ENCODE peak calls at places on chromosome 13, in five cellular contexts. One of them, this sample, is unnamed.

GRCh38 chr13:86563308-86563707 is 764.1 kb upstream of the SLITRK6 start:
- DNase-seq in stomach: no peak
- DNase-seq in IMR-90: peak; percentile 75
- DNase-seq in neural progenitor cell: no peak
- DNase-seq in tibial nerve: no peak
- DNase-seq in this sample: no peak

GRCh38 chr13:99281811-99282263 is 23.7 kb upstream of the GPR18 start:
- DNase-seq in stomach: peak; percentile 51
- DNase-seq in IMR-90: no peak
- DNase-seq in neural progenitor cell: no peak
- DNase-seq in tibial nerve: peak; percentile 76
- DNase-seq in this sample: no peak

GRCh38 chr13:109156181-109156935 is 526.9 kb downstream of the MYO16 start:
- DNase-seq in stomach: no peak
- DNase-seq in IMR-90: peak; percentile 86
- DNase-seq in neural progenitor cell: no peak
- DNase-seq in tibial nerve: no peak
- DNase-seq in this sample: no peak

GRCh38 chr13:111280666-111281577 is 39.5 kb upstream of the TEX29 start:
- DNase-seq in stomach: no peak
- DNase-seq in IMR-90: peak; percentile 86
- DNase-seq in neural progenitor cell: no peak
- DNase-seq in tibial nerve: no peak
- DNase-seq in this sample: no peak

GRCh38 chr13:77584111-77584510 is 48.6 kb downstream of the SCEL start:
- DNase-seq in stomach: no peak
- DNase-seq in IMR-90: no peak
- DNase-seq in neural progenitor cell: no peak
- DNase-seq in tibial nerve: no peak
- DNase-seq in this sample: no peak

GRCh38 chr13:48144413-48145035 is 49.6 kb upstream of the MED4 start:
- DNase-seq in stomach: no peak
- DNase-seq in IMR-90: peak; percentile 45
- DNase-seq in neural progenitor cell: no peak
- DNase-seq in tibial nerve: no peak
- DNase-seq in this sample: peak; percentile 92

GRCh38 chr13:75656590-75656989 is 20.5 kb downstream of the LMO7 start:
- DNase-seq in stomach: no peak
- DNase-seq in IMR-90: peak; percentile 39
- DNase-seq in neural progenitor cell: no peak
- DNase-seq in tibial nerve: no peak
- DNase-seq in this sample: peak; percentile 31

GRCh38 chr13:114319441-114319871 is 5.2 kb downstream of the CHAMP1 start:
- DNase-seq in stomach: no peak
- DNase-seq in IMR-90: peak; percentile 93
- DNase-seq in neural progenitor cell: no peak
- DNase-seq in tibial nerve: no peak
- DNase-seq in this sample: no peak

GRCh38 chr13:25660996-25661395 is 289.2 kb downstream of the ATP8A2 start:
- DNase-seq in stomach: no peak
- DNase-seq in IMR-90: no peak
- DNase-seq in neural progenitor cell: no peak
- DNase-seq in tibial nerve: no peak
- DNase-seq in this sample: no peak

GRCh38 chr13:95656386-95657015 is 12.0 kb upstream of the DZIP1 start:
- DNase-seq in stomach: no peak
- DNase-seq in IMR-90: no peak
- DNase-seq in neural progenitor cell: no peak
- DNase-seq in tibial nerve: no peak
- DNase-seq in this sample: no peak

GRCh38 chr13:36736119-36736726 is 62.4 kb downstream of the SERTM1 start:
- DNase-seq in stomach: peak; percentile 45
- DNase-seq in IMR-90: peak; percentile 62
- DNase-seq in neural progenitor cell: peak; percentile 74
- DNase-seq in tibial nerve: peak; percentile 64
- DNase-seq in this sample: peak; percentile 80

GRCh38 chr13:29918845-29919244 is 68.4 kb upstream of the UBL3 start:
- DNase-seq in stomach: peak; percentile 81
- DNase-seq in IMR-90: peak; percentile 92
- DNase-seq in neural progenitor cell: no peak
- DNase-seq in tibial nerve: no peak
- DNase-seq in this sample: no peak

GRCh38 chr13:110826861-110827672 is 87.8 kb downstream of the ANKRD10 start:
- DNase-seq in stomach: peak; percentile 32
- DNase-seq in IMR-90: no peak
- DNase-seq in neural progenitor cell: no peak
- DNase-seq in tibial nerve: no peak
- DNase-seq in this sample: no peak

GRCh38 chr13:97282705-97283104 is 60.6 kb downstream of the MBNL2 start:
- DNase-seq in stomach: no peak
- DNase-seq in IMR-90: no peak
- DNase-seq in neural progenitor cell: no peak
- DNase-seq in tibial nerve: no peak
- DNase-seq in this sample: no peak

GRCh38 chr13:69306766-69307165 is 800.9 kb upstream of the ATXN8OS start:
- DNase-seq in stomach: no peak
- DNase-seq in IMR-90: no peak
- DNase-seq in neural progenitor cell: no peak
- DNase-seq in tibial nerve: no peak
- DNase-seq in this sample: no peak

GRCh38 chr13:22945321-22946226 is 235.2 kb upstream of the SGCG start:
- DNase-seq in stomach: no peak
- DNase-seq in IMR-90: no peak
- DNase-seq in neural progenitor cell: no peak
- DNase-seq in tibial nerve: no peak
- DNase-seq in this sample: no peak

GRCh38 chr13:99310382-99311031 is 3.3 kb upstream of the GPR183 start:
- DNase-seq in stomach: no peak
- DNase-seq in IMR-90: peak; percentile 93
- DNase-seq in neural progenitor cell: no peak
- DNase-seq in tibial nerve: no peak
- DNase-seq in this sample: no peak

GRCh38 chr13:63516124-63516523 is 2100.5 kb upstream of the PCDH20 start:
- DNase-seq in stomach: no peak
- DNase-seq in IMR-90: peak; percentile 52
- DNase-seq in neural progenitor cell: no peak
- DNase-seq in tibial nerve: no peak
- DNase-seq in this sample: no peak

GRCh38 chr13:49627831-49628652 is at the start of gene ARL11:
- DNase-seq in stomach: peak; percentile 56
- DNase-seq in IMR-90: no peak
- DNase-seq in neural progenitor cell: peak; percentile 44
- DNase-seq in tibial nerve: peak; percentile 52
- DNase-seq in this sample: no peak

GRCh38 chr13:29849731-29850212 is 645 bp downstream of the UBL3 start:
- DNase-seq in stomach: peak; percentile 72
- DNase-seq in IMR-90: peak; percentile 71
- DNase-seq in neural progenitor cell: peak; percentile 74
- DNase-seq in tibial nerve: peak; percentile 49
- DNase-seq in this sample: peak; percentile 76

GRCh38 chr13:37788346-37788745 is 81.2 kb downstream of the TRPC4 start:
- DNase-seq in stomach: no peak
- DNase-seq in IMR-90: no peak
- DNase-seq in neural progenitor cell: no peak
- DNase-seq in tibial nerve: no peak
- DNase-seq in this sample: no peak

GRCh38 chr13:74074723-74075122 is 59.5 kb downstream of the KLF12 start:
- DNase-seq in stomach: no peak
- DNase-seq in IMR-90: peak; percentile 46
- DNase-seq in neural progenitor cell: no peak
- DNase-seq in tibial nerve: no peak
- DNase-seq in this sample: no peak

GRCh38 chr13:73696713-73697112 is 437.5 kb downstream of the KLF12 start:
- DNase-seq in stomach: no peak
- DNase-seq in IMR-90: no peak
- DNase-seq in neural progenitor cell: no peak
- DNase-seq in tibial nerve: no peak
- DNase-seq in this sample: no peak

GRCh38 chr13:29976535-29976934 is 126.1 kb upstream of the UBL3 start:
- DNase-seq in stomach: no peak
- DNase-seq in IMR-90: no peak
- DNase-seq in neural progenitor cell: no peak
- DNase-seq in tibial nerve: no peak
- DNase-seq in this sample: no peak

GRCh38 chr13:33634526-33635111 is 183.3 kb upstream of the RFC3 start:
- DNase-seq in stomach: no peak
- DNase-seq in IMR-90: no peak
- DNase-seq in neural progenitor cell: no peak
- DNase-seq in tibial nerve: no peak
- DNase-seq in this sample: peak; percentile 73

GRCh38 chr13:33636955-33637670 is 180.8 kb upstream of the RFC3 start:
- DNase-seq in stomach: no peak
- DNase-seq in IMR-90: peak; percentile 8
- DNase-seq in neural progenitor cell: no peak
- DNase-seq in tibial nerve: no peak
- DNase-seq in this sample: no peak

GRCh38 chr13:33629610-33630009 is 188.3 kb upstream of the RFC3 start:
- DNase-seq in stomach: no peak
- DNase-seq in IMR-90: no peak
- DNase-seq in neural progenitor cell: no peak
- DNase-seq in tibial nerve: no peak
- DNase-seq in this sample: no peak

GRCh38 chr13:33637978-33638743 is 179.8 kb upstream of the RFC3 start:
- DNase-seq in stomach: no peak
- DNase-seq in IMR-90: peak; percentile 49
- DNase-seq in neural progenitor cell: no peak
- DNase-seq in tibial nerve: no peak
- DNase-seq in this sample: peak; percentile 37

DNA sequence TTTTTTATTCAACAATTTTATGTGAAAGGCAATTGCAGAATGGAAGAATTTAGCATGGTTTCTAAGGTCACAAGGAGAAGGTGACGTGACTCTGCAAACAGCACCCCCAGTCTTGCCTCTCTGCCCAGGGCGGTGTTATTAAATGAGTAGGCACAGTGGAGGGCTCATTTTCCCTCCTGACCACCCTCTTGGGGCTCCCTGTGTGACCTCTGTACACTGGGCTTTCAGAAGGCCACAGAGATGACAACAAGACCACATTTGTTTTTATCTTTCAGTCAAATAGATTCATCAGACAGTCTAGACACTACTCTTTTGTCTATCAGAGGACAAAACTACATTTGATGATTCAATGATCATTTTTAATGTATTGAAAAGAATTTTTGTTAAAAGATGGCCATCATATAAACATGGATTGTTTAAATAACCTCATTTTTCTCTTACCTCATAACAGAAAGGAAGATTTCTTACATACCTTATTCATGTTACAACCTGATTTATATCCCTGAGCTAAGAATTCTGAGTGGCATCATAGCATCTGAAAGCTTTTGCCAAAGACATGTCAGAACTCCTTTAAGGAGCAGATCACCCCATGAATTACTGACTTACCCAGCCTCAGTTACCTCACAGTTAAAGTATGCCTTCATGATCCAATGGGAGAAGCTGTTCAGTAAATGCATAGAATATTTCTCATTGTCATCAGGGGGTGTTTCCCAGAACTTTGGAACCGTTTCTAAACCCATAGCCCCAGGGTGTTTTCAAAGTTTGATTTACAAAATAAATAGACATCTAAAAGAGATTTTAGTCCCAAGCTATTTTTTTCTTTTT is 184.0 kb upstream of the RFC3 start:
- DNase-seq in stomach: no peak
- DNase-seq in IMR-90: peak; percentile 40
- DNase-seq in neural progenitor cell: no peak
- DNase-seq in tibial nerve: no peak
- DNase-seq in this sample: peak; percentile 42
- H3K4me1 ChIP-seq in stomach: no peaks in the 10 kb centered on the region
- H3K4me1 ChIP-seq in IMR-90: peaks cover 7% of the 10 kb centered on the region
- H3K4me1 ChIP-seq in neural progenitor cell: no peaks in the 10 kb centered on the region
- H3K4me1 ChIP-seq in tibial nerve: peaks cover 23% of the 10 kb centered on the region
- H3K4me1 ChIP-seq in this sample: no peaks in the 10 kb centered on the region

GRCh38 chr13:80342541-80343371 is 1.8 kb upstream of the SPRY2 start:
- DNase-seq in stomach: peak; percentile 89
- DNase-seq in IMR-90: peak; percentile 66
- DNase-seq in neural progenitor cell: peak; percentile 90
- DNase-seq in tibial nerve: peak; percentile 80
- DNase-seq in this sample: peak; percentile 85

GRCh38 chr13:80339841-80340642 is 884 bp downstream of the SPRY2 start:
- DNase-seq in stomach: peak; percentile 46
- DNase-seq in IMR-90: peak; percentile 42
- DNase-seq in neural progenitor cell: peak; percentile 60
- DNase-seq in tibial nerve: peak; percentile 36
- DNase-seq in this sample: peak; percentile 62

GRCh38 chr13:80340643-80341097 is 256 bp downstream of the SPRY2 start:
- DNase-seq in stomach: no peak
- DNase-seq in IMR-90: peak; percentile 70
- DNase-seq in neural progenitor cell: no peak
- DNase-seq in tibial nerve: peak; percentile 39
- DNase-seq in this sample: peak; percentile 81

GRCh38 chr13:80341098-80341701 is at the start of gene SPRY2:
- DNase-seq in stomach: peak; percentile 93
- DNase-seq in IMR-90: peak; percentile 96
- DNase-seq in neural progenitor cell: peak; percentile 97
- DNase-seq in tibial nerve: peak; percentile 91
- DNase-seq in this sample: peak; percentile 98

GRCh38 chr13:80341771-80342271 is 895 bp upstream of the SPRY2 start:
- DNase-seq in stomach: no peak
- DNase-seq in IMR-90: peak; percentile 43
- DNase-seq in neural progenitor cell: peak; percentile 89
- DNase-seq in tibial nerve: peak; percentile 43
- DNase-seq in this sample: peak; percentile 68
- H3K4me3 ChIP-seq in stomach: peak overlapping the region; percentile 73
- H3K4me3 ChIP-seq in IMR-90: peak overlapping the region; percentile 88
- H3K4me3 ChIP-seq in neural progenitor cell: peak overlapping the region; percentile 96
- H3K4me3 ChIP-seq in tibial nerve: peak overlapping the region; percentile 79
- H3K4me3 ChIP-seq in this sample: peak overlapping the region; percentile 98

GRCh38 chr13:101930331-101930730 is 471.5 kb downstream of the FGF14 start:
- DNase-seq in stomach: no peak
- DNase-seq in IMR-90: peak; percentile 12
- DNase-seq in neural progenitor cell: no peak
- DNase-seq in tibial nerve: no peak
- DNase-seq in this sample: no peak

GRCh38 chr13:101925731-101926130 is 473.3 kb downstream of the ITGBL1 start:
- DNase-seq in stomach: no peak
- DNase-seq in IMR-90: no peak
- DNase-seq in neural progenitor cell: peak; percentile 25
- DNase-seq in tibial nerve: no peak
- DNase-seq in this sample: no peak
- H3K27me3 ChIP-seq in stomach: peaks cover 15% of the 10 kb centered on the region
- H3K27me3 ChIP-seq in IMR-90: no peaks in the 10 kb centered on the region
- H3K27me3 ChIP-seq in neural progenitor cell: peaks cover 18% of the 10 kb centered on the region
- H3K27me3 ChIP-seq in tibial nerve: peaks cover 15% of the 10 kb centered on the region
- H3K27me3 ChIP-seq in this sample: peaks cover 22% of the 10 kb centered on the region

DNA sequence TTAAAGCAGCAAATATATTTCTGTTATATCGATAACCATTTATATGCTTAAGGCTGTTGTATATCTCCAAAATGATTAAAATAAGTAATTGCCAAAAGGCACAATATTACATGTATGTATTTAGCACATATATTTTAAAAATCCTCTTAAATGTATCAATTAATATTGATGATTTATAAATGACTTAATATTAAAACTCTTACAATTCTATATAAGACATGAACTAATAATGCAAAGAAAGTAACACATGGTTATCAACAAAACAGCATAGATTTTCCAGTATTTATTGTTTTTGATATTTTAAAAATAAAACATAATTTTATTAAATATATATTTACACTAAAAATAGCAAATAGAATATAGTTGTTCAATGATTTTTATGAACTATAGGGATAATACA is 32.4 kb downstream of the PCDH9 start:
- DNase-seq in stomach: no peak
- DNase-seq in IMR-90: no peak
- DNase-seq in neural progenitor cell: no peak
- DNase-seq in tibial nerve: no peak
- DNase-seq in this sample: no peak
- H3K4me1 ChIP-seq in stomach: peaks cover 6% of the 10 kb centered on the region
- H3K4me1 ChIP-seq in IMR-90: peaks cover 1% of the 10 kb centered on the region
- H3K4me1 ChIP-seq in neural progenitor cell: no peaks in the 10 kb centered on the region
- H3K4me1 ChIP-seq in tibial nerve: peaks cover 8% of the 10 kb centered on the region
- H3K4me1 ChIP-seq in this sample: no peaks in the 10 kb centered on the region

GRCh38 chr13:72556945-72557344 is 170.5 kb downstream of the MZT1 start:
- DNase-seq in stomach: no peak
- DNase-seq in IMR-90: no peak
- DNase-seq in neural progenitor cell: no peak
- DNase-seq in tibial nerve: no peak
- DNase-seq in this sample: no peak
- H3K4me3 ChIP-seq in stomach: no peak overlapping the region
- H3K4me3 ChIP-seq in IMR-90: no peak overlapping the region
- H3K4me3 ChIP-seq in neural progenitor cell: no peak overlapping the region
- H3K4me3 ChIP-seq in tibial nerve: no peak overlapping the region
- H3K4me3 ChIP-seq in this sample: no peak overlapping the region